ENCODE peak calls at places on chromosomes 3 and 15, in six cellular contexts. K, W, X, C, S and E are unnamed samples.

GRCh38 chr15:58228708-58229107 is 90.5 kb downstream of the AQP9 start:
- DNase-seq in K (no peak), W (peak), X (peak), C (no peak), S (no peak), E (peak)

GRCh38 chr3:175410251-175410650 is 551.1 kb downstream of the NAALADL2 start:
- DNase-seq in K (no peak), W (peak), X (peak), C (no peak), S (no peak), E (no peak)

GRCh38 chr15:85793641-85794597 is 806 bp downstream of the KLHL25 start:
- DNase-seq in K (peak), W (peak), X (peak), C (peak), S (peak), E (peak)

GRCh38 chr3:113910966-113911365 is 36.8 kb upstream of the ZDHHC23 start:
- DNase-seq in K (no peak), W (peak), X (no peak), C (no peak), S (no peak), E (no peak)

GRCh38 chr3:166085164-166085830 is 248.1 kb upstream of the BCHE start:
- DNase-seq in K (no peak), W (no peak), X (no peak), C (no peak), S (no peak), E (no peak)

GRCh38 chr3:48478631-48479555 is 25.1 kb downstream of the SHISA5 start:
- DNase-seq in K (peak), W (no peak), X (no peak), C (peak), S (no peak), E (no peak)

GRCh38 chr15:83694030-83694429 is 40.1 kb downstream of the ADAMTSL3 start:
- DNase-seq in K (no peak), W (no peak), X (no peak), C (peak), S (no peak), E (no peak)

GRCh38 chr3:101179637-101180036 is 140.7 kb downstream of the IMPG2 start:
- DNase-seq in K (no peak), W (peak), X (peak), C (no peak), S (no peak), E (peak)

GRCh38 chr3:141051641-141052569 is 758 bp downstream of the SPSB4 start:
- DNase-seq in K (no peak), W (no peak), X (no peak), C (no peak), S (peak), E (no peak)

GRCh38 chr3:8756671-8757070 is 12.7 kb downstream of the OXTR start:
- DNase-seq in K (no peak), W (peak), X (no peak), C (no peak), S (no peak), E (no peak)

GRCh38 chr15:51450001-51450400 is 108.5 kb downstream of the GLDN start:
- DNase-seq in K (no peak), W (peak), X (no peak), C (no peak), S (no peak), E (no peak)

GRCh38 chr15:74725845-74726773 is 781 bp upstream of the CYP1A1 start:
- DNase-seq in K (peak), W (peak), X (peak), C (peak), S (peak), E (peak)

GRCh38 chr15:27797765-27798164 is 301.4 kb downstream of the OCA2 start:
- DNase-seq in K (no peak), W (no peak), X (no peak), C (no peak), S (no peak), E (no peak)

GRCh38 chr15:52097176-52097575 is 15.4 kb downstream of the BCL2L10 start:
- DNase-seq in K (no peak), W (no peak), X (no peak), C (no peak), S (no peak), E (no peak)

GRCh38 chr15:51342249-51342999 is 969 bp downstream of the GLDN start:
- DNase-seq in K (no peak), W (peak), X (no peak), C (no peak), S (no peak), E (no peak)

GRCh38 chr3:115148142-115148790 is 1.2 kb upstream of the ZBTB20 start:
- DNase-seq in K (no peak), W (peak), X (no peak), C (peak), S (no peak), E (no peak)

GRCh38 chr15:91135201-91136130 is 35.4 kb downstream of the SV2B start:
- DNase-seq in K (no peak), W (no peak), X (no peak), C (no peak), S (no peak), E (no peak)

GRCh38 chr3:65596511-65597224 is 442.1 kb downstream of the MAGI1 start:
- DNase-seq in K (no peak), W (no peak), X (no peak), C (no peak), S (no peak), E (no peak)

GRCh38 chr15:40850576-40851112 is 6.8 kb downstream of the SPINT1 start:
- DNase-seq in K (no peak), W (no peak), X (no peak), C (no peak), S (no peak), E (no peak)

GRCh38 chr15:69090197-69090948 is 70.1 kb upstream of the GLCE start:
- DNase-seq in K (no peak), W (peak), X (no peak), C (no peak), S (no peak), E (no peak)

GRCh38 chr3:195259146-195259563 is 11.8 kb downstream of the XXYLT1 start:
- DNase-seq in K (no peak), W (peak), X (peak), C (no peak), S (no peak), E (peak)

GRCh38 chr3:187773233-187773962 is 28.1 kb upstream of the BCL6 start:
- DNase-seq in K (no peak), W (no peak), X (no peak), C (peak), S (no peak), E (no peak)